ENCODE peak calls at places on chromosome 21, in six cellular contexts. U is lung, E is adipocyte, L is left lung, A is IMR-90, K is body of pancreas. P is an unnamed sample. For H3K4me1, the result is how much of the 10 kb centered on the place peaks cover.

GRCh38 chr21:27569091-27569490 is 602.2 kb upstream of the ADAMTS5 start:
- DNase-seq in U (no peak), A (peak), E (peak), L (no peak), K (no peak), P (no peak)

GRCh38 chr21:20997633-20998455 is at the start of gene NCAM2:
- DNase-seq in L (peak), K (peak), U (peak), E (peak), A (peak), P (peak)

GRCh38 chr21:43333301-43334062 is 93.4 kb downstream of the SIK1 start:
- DNase-seq in K (peak), U (peak), L (peak), A (peak), E (peak), P (peak)

GRCh38 chr21:33025106-33025470 is 647 bp upstream of the OLIG2 start:
- DNase-seq in K (no peak), E (no peak), A (no peak), L (no peak), U (no peak), P (no peak)

GRCh38 chr21:26105819-26106218 is 64.8 kb downstream of the APP start:
- DNase-seq in K (no peak), E (no peak), L (no peak), U (no peak), A (no peak), P (no peak)

GRCh38 chr21:17598437-17598836 is 14.3 kb downstream of the BTG3 start:
- DNase-seq in L (no peak), U (no peak), E (no peak), A (no peak), K (no peak), P (no peak)

GRCh38 chr21:31213787-31214186 is 130.3 kb downstream of the TIAM1 start:
- DNase-seq in E (no peak), L (no peak), A (no peak), U (no peak), K (no peak), P (no peak)

GRCh38 chr21:28104346-28104745 is 888.3 kb downstream of the LTN1 start:
- DNase-seq in A (no peak), K (no peak), E (no peak), U (no peak), L (no peak), P (no peak)

GRCh38 chr21:26686278-26686677 is 113.2 kb upstream of the CYYR1 start:
- DNase-seq in U (no peak), K (peak), E (peak), L (no peak), A (peak), P (no peak)

GRCh38 chr21:43639470-43640178 is 19.7 kb downstream of the HSF2BP start:
- DNase-seq in E (peak), A (peak), K (no peak), U (peak), L (no peak), P (no peak)

GRCh38 chr21:27379381-27379780 is 412.5 kb upstream of the ADAMTS5 start:
- DNase-seq in L (no peak), K (no peak), U (no peak), A (no peak), E (no peak), P (no peak)

GRCh38 chr21:20647603-20648002 is 350.6 kb upstream of the NCAM2 start:
- DNase-seq in A (no peak), K (no peak), E (no peak), U (no peak), L (no peak), P (no peak)

GRCh38 chr21:18384771-18385170 is 18.8 kb downstream of the TMPRSS15 start:
- DNase-seq in L (no peak), A (no peak), K (no peak), U (no peak), E (peak), P (no peak)

GRCh38 chr21:46661211-46661625 is 25.7 kb downstream of the PRMT2 start:
- DNase-seq in K (peak), L (no peak), U (peak), A (peak), E (peak), P (no peak)

GRCh38 chr21:27796106-27796505 is 829.2 kb upstream of the ADAMTS5 start:
- DNase-seq in K (no peak), U (no peak), E (peak), A (peak), L (no peak), P (no peak)

GRCh38 chr21:16571594-16571993 is 841.8 kb downstream of the USP25 start:
- DNase-seq in E (peak), L (no peak), A (no peak), U (no peak), K (no peak), P (no peak)

GRCh38 chr21:27391990-27392389 is 425.1 kb upstream of the ADAMTS5 start:
- DNase-seq in K (no peak), L (no peak), E (no peak), A (no peak), U (no peak), P (no peak)

GRCh38 chr21:31860851-31861250 is 12.0 kb upstream of the HUNK start:
- DNase-seq in L (no peak), U (no peak), E (no peak), A (no peak), K (no peak), P (no peak)

GRCh38 chr21:32520885-32521735 is 64.2 kb downstream of the TCP10L start:
- DNase-seq in U (peak), K (peak), E (peak), A (peak), L (no peak), P (peak)

GRCh38 chr21:32955307-32955937 is 70.3 kb upstream of the OLIG2 start:
- DNase-seq in A (no peak), K (no peak), L (no peak), E (no peak), U (no peak), P (no peak)

GRCh38 chr21:43332461-43332860 is 94.5 kb downstream of the SIK1 start:
- DNase-seq in A (no peak), E (no peak), L (no peak), K (no peak), U (no peak), P (no peak)

GRCh38 chr21:32349333-32349944 is 43.4 kb downstream of the URB1 start:
- DNase-seq in K (no peak), E (no peak), L (no peak), A (no peak), U (no peak), P (no peak)

GRCh38 chr21:16535100-16535418 is 805.3 kb downstream of the USP25 start:
- DNase-seq in K (peak), A (peak), E (no peak), U (peak), L (no peak), P (peak)

GRCh38 chr21:33668180-33668579 is 25.9 kb downstream of the ITSN1 start:
- DNase-seq in A (peak), U (no peak), E (peak), K (no peak), L (no peak), P (no peak)

GRCh38 chr21:25370311-25370744 is 237.0 kb downstream of the MRPL39 start:
- DNase-seq in K (peak), L (no peak), A (peak), E (peak), U (no peak), P (no peak)

GRCh38 chr21:21010698-21011097 is 12.5 kb downstream of the NCAM2 start:
- DNase-seq in A (no peak), E (no peak), K (no peak), U (no peak), L (no peak), P (no peak)

GRCh38 chr21:38527737-38528136 is 29.5 kb upstream of the ERG start:
- DNase-seq in E (no peak), U (no peak), K (no peak), A (no peak), L (no peak), P (no peak)

GRCh38 chr21:43269461-43269860 is 100.7 kb downstream of the CRYAA start:
- DNase-seq in U (no peak), K (no peak), E (no peak), A (no peak), L (no peak), P (no peak)

GRCh38 chr21:43585924-43586411 is 73.3 kb downstream of the HSF2BP start:
- DNase-seq in K (peak), L (no peak), A (peak), U (peak), E (peak), P (no peak)

DNA sequence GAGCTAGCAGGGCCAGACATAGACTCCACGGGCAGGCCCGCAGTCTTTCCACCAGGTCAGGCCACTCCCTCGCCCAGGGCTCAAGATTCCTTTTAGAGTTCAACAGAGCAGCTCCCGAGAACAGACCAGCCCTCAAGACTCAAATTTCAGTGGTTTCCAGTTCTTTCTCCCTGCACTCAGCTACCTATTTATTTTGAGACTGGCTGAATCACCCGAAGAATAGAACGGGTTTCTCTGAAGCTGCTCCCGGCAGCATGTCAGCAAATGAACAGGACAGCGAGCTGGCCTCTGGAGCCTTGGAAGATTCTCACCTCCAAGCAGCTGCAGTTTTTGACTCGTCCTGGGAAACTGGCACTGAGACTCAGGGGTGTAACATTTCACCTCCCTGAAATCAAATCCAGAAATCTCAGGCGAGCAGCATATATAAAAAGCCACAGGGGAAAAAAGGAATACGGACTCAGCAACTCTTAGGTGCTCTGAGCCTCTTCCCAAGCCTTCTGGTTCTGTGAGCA is 177.9 kb downstream of the CLIC6 start:
- DNase-seq in A (peak), U (peak), E (peak), K (no peak), L (no peak), P (no peak)
- H3K4me1 ChIP-seq in A (under half), U (under half), E (half or more), K (under half), L (half or more), P (under half)

GRCh38 chr21:45574081-45574501 is 31.9 kb upstream of the SLC19A1 start:
- DNase-seq in A (no peak), L (peak), K (no peak), E (no peak), U (no peak), P (no peak)

GRCh38 chr21:45576838-45577737 is 34.8 kb upstream of the SLC19A1 start:
- DNase-seq in E (no peak), A (no peak), K (no peak), L (no peak), U (no peak), P (peak)

GRCh38 chr21:45575993-45576837 is 34.0 kb upstream of the SLC19A1 start:
- DNase-seq in A (no peak), E (no peak), U (no peak), L (peak), K (no peak), P (peak)

GRCh38 chr21:45574691-45575090 is 32.5 kb upstream of the SLC19A1 start:
- DNase-seq in E (no peak), L (peak), U (no peak), K (no peak), A (no peak), P (no peak)

GRCh38 chr21:45575304-45575992 is 33.2 kb upstream of the SLC19A1 start:
- DNase-seq in A (no peak), K (no peak), U (no peak), E (no peak), L (no peak), P (peak)
- H3K4me1 ChIP-seq in A (under half), K (under half), U (under half), E (under half), L (under half), P (under half)

GRCh38 chr21:35563885-35564451 is 496.4 kb downstream of the SETD4 start:
- DNase-seq in U (peak), A (peak), L (no peak), E (peak), K (peak), P (no peak)
- H3K4me1 ChIP-seq in U (under half), A (under half), L (under half), E (under half), K (under half), P (under half)

DNA sequence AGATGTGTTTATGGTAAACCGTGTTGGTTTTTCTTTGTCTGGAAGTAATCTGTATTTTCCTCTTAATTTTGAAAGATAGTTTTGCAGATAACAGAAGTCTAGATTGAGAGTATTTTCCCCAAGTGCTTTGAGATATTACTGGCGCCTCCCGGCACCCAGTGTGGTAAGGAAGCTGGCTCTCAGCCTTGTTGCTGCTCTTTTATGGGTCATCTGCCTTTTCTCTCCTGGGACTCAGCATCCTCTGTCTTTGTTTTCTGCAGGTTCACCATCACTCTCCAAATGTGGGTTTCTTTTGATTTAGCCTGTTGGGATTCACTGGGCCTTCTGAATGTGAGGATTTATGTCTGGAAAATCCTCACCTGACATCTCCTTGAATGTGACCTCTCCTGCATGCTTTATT is 37.4 kb downstream of the POFUT2 start:
- DNase-seq in E (no peak), U (no peak), K (no peak), A (no peak), L (no peak), P (no peak)
- H3K4me1 ChIP-seq in E (under half), U (under half), K (under half), A (under half), L (under half), P (under half)

GRCh38 chr21:29316029-29316742 is 17.5 kb downstream of the BACH1 start:
- DNase-seq in U (no peak), A (no peak), E (no peak), K (no peak), L (no peak), P (no peak)

GRCh38 chr21:29313662-29314408 is 15.1 kb downstream of the BACH1 start:
- DNase-seq in U (no peak), A (no peak), L (no peak), K (no peak), E (no peak), P (no peak)

GRCh38 chr21:29315155-29315749 is 16.5 kb downstream of the BACH1 start:
- DNase-seq in A (no peak), E (no peak), L (no peak), K (no peak), U (no peak), P (no peak)

GRCh38 chr21:29318354-29318753 is 19.6 kb downstream of the BACH1 start:
- DNase-seq in A (peak), K (peak), U (no peak), L (no peak), E (no peak), P (no peak)

DNA sequence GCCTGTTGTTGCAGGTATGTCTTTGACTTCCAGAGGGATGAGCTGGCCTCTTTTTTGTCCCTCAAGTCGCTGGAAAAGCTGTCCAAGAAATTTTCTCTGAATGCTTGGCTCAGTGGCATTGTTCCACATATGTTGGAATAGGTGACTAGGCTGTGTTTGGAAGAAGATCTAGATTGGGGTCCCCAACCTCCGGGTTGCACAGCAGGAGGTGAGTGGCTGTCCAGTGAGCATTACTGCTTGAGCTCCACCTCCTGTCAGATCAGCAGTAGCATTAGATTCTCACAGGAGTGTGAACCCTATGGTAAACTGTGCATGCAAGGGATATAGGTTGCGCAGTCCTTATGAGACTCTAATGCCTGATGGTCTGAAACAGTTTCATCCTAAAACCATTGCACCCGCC is 18.1 kb downstream of the BACH1 start:
- DNase-seq in K (no peak), L (no peak), E (no peak), A (no peak), U (no peak), P (no peak)
- H3K4me1 ChIP-seq in K (half or more), L (half or more), E (under half), A (under half), U (under half), P (under half)

DNA sequence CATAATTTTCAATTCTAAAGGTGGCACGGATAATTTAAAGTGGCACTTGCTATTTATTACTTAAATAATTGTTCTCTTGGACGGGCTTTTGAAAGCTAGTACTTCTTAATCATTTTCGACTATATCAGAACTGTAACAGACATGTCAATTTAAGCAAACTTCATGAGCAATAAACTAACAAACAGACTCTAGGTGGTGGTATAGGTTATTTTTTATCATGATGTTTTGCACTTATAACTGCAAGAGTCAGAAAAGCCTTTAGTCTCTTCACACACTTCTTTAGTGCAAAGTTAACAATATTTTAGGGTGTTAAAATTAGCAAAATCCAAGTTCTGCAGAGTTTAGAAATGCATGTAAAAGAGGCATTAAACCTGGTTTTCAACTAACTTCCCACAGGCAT is 2.2 kb downstream of the NRIP1 start:
- DNase-seq in L (no peak), A (no peak), K (no peak), E (peak), U (no peak), P (no peak)
- H3K4me1 ChIP-seq in L (half or more), A (under half), K (half or more), E (half or more), U (under half), P (under half)

DNA sequence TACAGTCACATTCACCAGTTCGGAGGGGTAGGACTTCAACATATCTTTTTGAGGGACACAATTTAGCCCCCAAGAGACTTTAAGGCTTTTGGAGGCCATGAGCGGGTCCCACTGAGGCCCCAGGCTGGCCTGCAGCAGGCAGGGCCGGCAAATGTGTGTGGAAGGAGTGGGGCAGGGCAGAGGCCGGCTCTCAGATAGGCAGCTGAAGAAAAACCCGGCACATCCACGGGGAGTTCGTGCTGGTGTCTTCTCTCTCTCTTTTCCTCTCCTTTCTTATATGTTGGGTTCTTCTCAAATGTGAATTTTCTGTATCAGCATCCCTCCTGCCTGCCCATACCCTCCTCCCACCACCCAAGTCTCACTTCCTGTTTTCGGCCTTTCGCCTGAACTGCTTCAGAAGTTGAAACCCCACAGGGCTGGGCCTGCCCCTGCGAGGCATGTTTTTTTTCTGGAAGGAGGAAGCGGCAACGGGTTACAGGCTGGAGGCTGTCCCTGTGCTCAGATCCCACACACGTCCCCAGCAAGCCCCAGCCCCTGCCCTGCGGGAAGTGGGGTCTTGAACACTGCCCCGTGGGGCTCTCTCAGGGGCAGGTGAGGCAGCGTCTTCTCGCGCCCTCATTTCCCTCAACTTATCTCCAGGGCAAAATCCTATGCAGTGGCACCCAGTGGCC is 9.8 kb upstream of the UMODL1 start:
- DNase-seq in A (no peak), K (peak), E (no peak), U (peak), L (peak), P (no peak)
- H3K4me1 ChIP-seq in A (under half), K (under half), E (under half), U (under half), L (half or more), P (under half)

GRCh38 chr21:36914244-36915013 is 52.0 kb downstream of the HLCS start:
- DNase-seq in E (no peak), A (no peak), K (no peak), U (no peak), L (no peak), P (no peak)
- H3K4me1 ChIP-seq in E (under half), A (under half), K (under half), U (under half), L (under half), P (under half)

P was measured in breast epithelium.